ENCODE peak calls at places on chromosomes 11 and 22, in ten cellular contexts. One of them, this sample, is unnamed. For H3K4me1, the result is how much of the 10 kb centered on the place peaks cover.

GRCh38 chr11:11876458-11876857 is 34.7 kb downstream of the USP47 start:
- DNase-seq in A549: no peak
- DNase-seq in mesendoderm: peak
- DNase-seq in left ventricle myocardium inferior: no peak
- DNase-seq in GM23338: peak
- DNase-seq in K562: peak
- DNase-seq in neuronal stem cell: no peak
- DNase-seq in transverse colon: no peak
- DNase-seq in neural progenitor cell: peak
- DNase-seq in iPS DF 6.9: peak
- DNase-seq in this sample: no peak

GRCh38 chr11:120441592-120441991 is 70.0 kb upstream of the GRIK4 start:
- DNase-seq in A549: no peak
- DNase-seq in mesendoderm: no peak
- DNase-seq in left ventricle myocardium inferior: no peak
- DNase-seq in GM23338: no peak
- DNase-seq in K562: no peak
- DNase-seq in neuronal stem cell: no peak
- DNase-seq in transverse colon: no peak
- DNase-seq in neural progenitor cell: no peak
- DNase-seq in iPS DF 6.9: no peak
- DNase-seq in this sample: no peak

GRCh38 chr11:57638811-57639320 is 10.8 kb downstream of the YPEL4 start:
- DNase-seq in A549: no peak
- DNase-seq in mesendoderm: peak
- DNase-seq in left ventricle myocardium inferior: no peak
- DNase-seq in GM23338: no peak
- DNase-seq in K562: no peak
- DNase-seq in neuronal stem cell: peak
- DNase-seq in transverse colon: no peak
- DNase-seq in neural progenitor cell: peak
- DNase-seq in iPS DF 6.9: no peak
- DNase-seq in this sample: no peak

GRCh38 chr11:7506243-7506642 is 7.6 kb upstream of the PPFIBP2 start:
- DNase-seq in A549: no peak
- DNase-seq in mesendoderm: no peak
- DNase-seq in left ventricle myocardium inferior: no peak
- DNase-seq in GM23338: no peak
- DNase-seq in K562: no peak
- DNase-seq in neuronal stem cell: no peak
- DNase-seq in transverse colon: no peak
- DNase-seq in neural progenitor cell: no peak
- DNase-seq in iPS DF 6.9: no peak
- DNase-seq in this sample: no peak

GRCh38 chr11:266676-267439 is 11.3 kb upstream of the NLRP6 start:
- DNase-seq in A549: no peak
- DNase-seq in mesendoderm: peak
- DNase-seq in left ventricle myocardium inferior: no peak
- DNase-seq in GM23338: peak
- DNase-seq in K562: peak
- DNase-seq in neuronal stem cell: no peak
- DNase-seq in transverse colon: no peak
- DNase-seq in neural progenitor cell: no peak
- DNase-seq in iPS DF 6.9: no peak
- DNase-seq in this sample: no peak

GRCh38 chr22:19631899-19632670 is 82.2 kb upstream of the SEPTIN5 start:
- DNase-seq in A549: peak
- DNase-seq in mesendoderm: peak
- DNase-seq in left ventricle myocardium inferior: no peak
- DNase-seq in GM23338: peak
- DNase-seq in K562: peak
- DNase-seq in neuronal stem cell: peak
- DNase-seq in transverse colon: no peak
- DNase-seq in neural progenitor cell: peak
- DNase-seq in iPS DF 6.9: no peak
- DNase-seq in this sample: no peak

GRCh38 chr22:46593211-46593676 is 26.9 kb upstream of the GRAMD4 start:
- DNase-seq in A549: no peak
- DNase-seq in mesendoderm: no peak
- DNase-seq in left ventricle myocardium inferior: no peak
- DNase-seq in GM23338: no peak
- DNase-seq in K562: no peak
- DNase-seq in neuronal stem cell: no peak
- DNase-seq in transverse colon: peak
- DNase-seq in neural progenitor cell: peak
- DNase-seq in iPS DF 6.9: no peak
- DNase-seq in this sample: peak

GRCh38 chr11:130068546-130068985 is 1.1 kb upstream of the APLP2 start:
- DNase-seq in A549: no peak
- DNase-seq in mesendoderm: no peak
- DNase-seq in left ventricle myocardium inferior: no peak
- DNase-seq in GM23338: peak
- DNase-seq in K562: no peak
- DNase-seq in neuronal stem cell: no peak
- DNase-seq in transverse colon: no peak
- DNase-seq in neural progenitor cell: peak
- DNase-seq in iPS DF 6.9: no peak
- DNase-seq in this sample: no peak

GRCh38 chr22:29617922-29618629 is 14.6 kb downstream of the NF2 start:
- DNase-seq in A549: no peak
- DNase-seq in mesendoderm: no peak
- DNase-seq in left ventricle myocardium inferior: no peak
- DNase-seq in GM23338: no peak
- DNase-seq in K562: no peak
- DNase-seq in neuronal stem cell: no peak
- DNase-seq in transverse colon: no peak
- DNase-seq in neural progenitor cell: no peak
- DNase-seq in iPS DF 6.9: no peak
- DNase-seq in this sample: no peak

GRCh38 chr22:41656515-41656914 is 32.2 kb downstream of the SNU13 start:
- DNase-seq in A549: no peak
- DNase-seq in mesendoderm: no peak
- DNase-seq in left ventricle myocardium inferior: no peak
- DNase-seq in GM23338: no peak
- DNase-seq in K562: peak
- DNase-seq in neuronal stem cell: no peak
- DNase-seq in transverse colon: no peak
- DNase-seq in neural progenitor cell: no peak
- DNase-seq in iPS DF 6.9: no peak
- DNase-seq in this sample: no peak

GRCh38 chr22:35611891-35612576 is 5.1 kb downstream of the MB start:
- DNase-seq in A549: no peak
- DNase-seq in mesendoderm: no peak
- DNase-seq in left ventricle myocardium inferior: no peak
- DNase-seq in GM23338: no peak
- DNase-seq in K562: no peak
- DNase-seq in neuronal stem cell: no peak
- DNase-seq in transverse colon: peak
- DNase-seq in neural progenitor cell: no peak
- DNase-seq in iPS DF 6.9: no peak
- DNase-seq in this sample: no peak
- H3K4me1 ChIP-seq in A549: under half
- H3K4me1 ChIP-seq in mesendoderm: under half
- H3K4me1 ChIP-seq in left ventricle myocardium inferior: half or more
- H3K4me1 ChIP-seq in GM23338: under half
- H3K4me1 ChIP-seq in K562: under half
- H3K4me1 ChIP-seq in neuronal stem cell: under half
- H3K4me1 ChIP-seq in transverse colon: under half
- H3K4me1 ChIP-seq in neural progenitor cell: under half
- H3K4me1 ChIP-seq in iPS DF 6.9: under half
- H3K4me1 ChIP-seq in this sample: under half

DNA sequence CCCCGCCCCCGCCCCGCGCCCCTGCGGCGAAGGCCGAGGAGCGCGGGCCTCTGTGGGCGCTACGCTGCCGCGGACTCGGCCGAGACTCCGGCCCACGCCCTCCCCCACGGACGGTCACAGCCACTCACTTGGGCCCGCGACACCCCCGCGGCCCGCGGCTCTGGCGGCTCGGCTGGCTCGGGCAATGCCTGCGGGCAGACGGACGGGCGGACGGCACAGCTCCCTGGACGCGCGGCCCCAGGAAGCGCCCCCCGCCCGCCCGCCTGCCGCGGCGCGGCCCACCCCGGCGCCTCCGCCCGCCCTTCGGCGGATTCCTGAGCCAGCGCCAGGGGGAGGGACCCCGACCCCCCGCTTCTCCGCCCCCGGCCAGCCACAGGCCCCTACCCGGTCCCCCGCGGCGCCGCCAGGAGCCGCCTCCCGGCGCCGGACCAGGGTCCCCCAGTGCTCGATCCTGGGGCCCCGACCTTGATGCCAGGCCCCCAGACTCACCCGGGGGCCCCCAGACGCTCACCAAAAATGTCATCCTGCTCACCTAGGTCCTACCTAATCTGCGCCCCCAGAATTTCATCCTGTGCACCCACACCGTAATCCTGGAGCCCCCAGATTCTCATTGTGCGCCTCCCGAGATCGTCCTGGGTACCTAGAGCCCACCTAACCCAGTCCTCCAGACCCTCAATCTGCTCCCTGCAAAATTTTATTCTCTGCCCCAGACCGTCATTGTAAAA is at the start of gene EFEMP2:
- DNase-seq in A549: no peak
- DNase-seq in mesendoderm: no peak
- DNase-seq in left ventricle myocardium inferior: peak
- DNase-seq in GM23338: no peak
- DNase-seq in K562: no peak
- DNase-seq in neuronal stem cell: peak
- DNase-seq in transverse colon: no peak
- DNase-seq in neural progenitor cell: peak
- DNase-seq in iPS DF 6.9: no peak
- DNase-seq in this sample: no peak
- H3K4me1 ChIP-seq in A549: under half
- H3K4me1 ChIP-seq in mesendoderm: under half
- H3K4me1 ChIP-seq in left ventricle myocardium inferior: under half
- H3K4me1 ChIP-seq in GM23338: under half
- H3K4me1 ChIP-seq in K562: under half
- H3K4me1 ChIP-seq in neuronal stem cell: under half
- H3K4me1 ChIP-seq in transverse colon: under half
- H3K4me1 ChIP-seq in neural progenitor cell: under half
- H3K4me1 ChIP-seq in iPS DF 6.9: under half
- H3K4me1 ChIP-seq in this sample: under half

GRCh38 chr11:3833461-3833860 is 7.3 kb downstream of the RHOG start:
- DNase-seq in A549: no peak
- DNase-seq in mesendoderm: no peak
- DNase-seq in left ventricle myocardium inferior: no peak
- DNase-seq in GM23338: no peak
- DNase-seq in K562: no peak
- DNase-seq in neuronal stem cell: no peak
- DNase-seq in transverse colon: no peak
- DNase-seq in neural progenitor cell: no peak
- DNase-seq in iPS DF 6.9: no peak
- DNase-seq in this sample: no peak

GRCh38 chr11:3831378-3832239 is 9.2 kb downstream of the RHOG start:
- DNase-seq in A549: no peak
- DNase-seq in mesendoderm: no peak
- DNase-seq in left ventricle myocardium inferior: peak
- DNase-seq in GM23338: no peak
- DNase-seq in K562: peak
- DNase-seq in neuronal stem cell: no peak
- DNase-seq in transverse colon: no peak
- DNase-seq in neural progenitor cell: no peak
- DNase-seq in iPS DF 6.9: no peak
- DNase-seq in this sample: peak

GRCh38 chr11:3830741-3831140 is 10.0 kb downstream of the RHOG start:
- DNase-seq in A549: no peak
- DNase-seq in mesendoderm: no peak
- DNase-seq in left ventricle myocardium inferior: no peak
- DNase-seq in GM23338: no peak
- DNase-seq in K562: no peak
- DNase-seq in neuronal stem cell: no peak
- DNase-seq in transverse colon: no peak
- DNase-seq in neural progenitor cell: no peak
- DNase-seq in iPS DF 6.9: no peak
- DNase-seq in this sample: no peak

GRCh38 chr11:3834349-3835099 is 6.2 kb downstream of the RHOG start:
- DNase-seq in A549: no peak
- DNase-seq in mesendoderm: peak
- DNase-seq in left ventricle myocardium inferior: peak
- DNase-seq in GM23338: peak
- DNase-seq in K562: peak
- DNase-seq in neuronal stem cell: no peak
- DNase-seq in transverse colon: peak
- DNase-seq in neural progenitor cell: no peak
- DNase-seq in iPS DF 6.9: no peak
- DNase-seq in this sample: peak

DNA sequence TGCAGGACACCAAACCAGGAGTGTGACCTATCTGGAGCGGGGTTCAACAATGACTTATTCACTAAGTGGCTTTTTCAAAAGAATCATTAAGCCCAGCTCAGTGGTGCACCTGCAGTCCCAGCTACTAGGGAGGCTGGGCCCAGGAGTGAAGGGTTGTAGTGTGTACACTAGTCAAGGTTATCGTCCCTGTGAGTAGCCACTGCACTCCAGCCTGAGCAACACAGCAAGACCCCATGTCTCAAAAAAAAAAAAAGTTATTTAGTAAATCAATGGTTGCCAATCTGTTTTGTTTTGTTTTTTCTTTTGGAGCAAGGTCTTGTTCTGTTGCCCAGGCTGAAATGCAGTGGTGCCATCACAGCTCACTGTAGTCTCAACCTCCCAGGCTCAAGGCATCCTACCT is 7.9 kb downstream of the RHOG start:
- DNase-seq in A549: no peak
- DNase-seq in mesendoderm: no peak
- DNase-seq in left ventricle myocardium inferior: no peak
- DNase-seq in GM23338: no peak
- DNase-seq in K562: no peak
- DNase-seq in neuronal stem cell: no peak
- DNase-seq in transverse colon: no peak
- DNase-seq in neural progenitor cell: no peak
- DNase-seq in iPS DF 6.9: no peak
- DNase-seq in this sample: no peak
- H3K4me1 ChIP-seq in A549: under half
- H3K4me1 ChIP-seq in mesendoderm: under half
- H3K4me1 ChIP-seq in left ventricle myocardium inferior: half or more
- H3K4me1 ChIP-seq in GM23338: under half
- H3K4me1 ChIP-seq in K562: under half
- H3K4me1 ChIP-seq in neuronal stem cell: under half
- H3K4me1 ChIP-seq in transverse colon: under half
- H3K4me1 ChIP-seq in neural progenitor cell: under half
- H3K4me1 ChIP-seq in iPS DF 6.9: under half
- H3K4me1 ChIP-seq in this sample: under half

DNA sequence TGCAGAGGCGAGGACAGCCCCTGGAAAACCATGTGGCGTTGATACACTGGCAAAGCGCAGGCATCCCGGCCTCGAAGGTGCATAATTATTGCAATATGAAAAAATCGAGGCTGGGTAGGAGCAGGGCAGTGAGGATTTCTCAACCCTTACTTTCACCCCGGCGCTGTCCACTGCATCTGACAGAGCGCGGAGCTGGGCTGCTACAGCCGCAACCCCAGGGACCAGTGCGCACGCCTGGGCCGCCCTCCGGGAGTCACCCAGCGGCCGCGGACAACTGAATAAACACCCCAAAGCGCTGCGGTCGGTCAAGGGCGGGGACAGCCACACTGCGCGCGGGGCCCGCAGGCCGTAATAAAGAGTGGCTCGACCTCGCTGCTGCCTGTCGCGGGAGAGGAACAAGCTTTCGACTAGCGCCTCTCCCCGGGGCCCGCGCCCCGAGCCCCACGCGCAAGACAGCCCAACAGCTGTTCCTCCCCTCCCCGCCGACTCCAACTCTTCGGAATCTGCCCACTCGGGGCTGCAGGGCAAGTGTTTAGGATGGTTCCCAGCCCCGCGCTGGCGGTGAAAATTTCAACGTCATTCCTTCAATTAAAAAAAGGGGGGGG is 3.6 kb upstream of the WT1 start:
- DNase-seq in A549: no peak
- DNase-seq in mesendoderm: no peak
- DNase-seq in left ventricle myocardium inferior: no peak
- DNase-seq in GM23338: peak
- DNase-seq in K562: no peak
- DNase-seq in neuronal stem cell: no peak
- DNase-seq in transverse colon: no peak
- DNase-seq in neural progenitor cell: peak
- DNase-seq in iPS DF 6.9: no peak
- DNase-seq in this sample: no peak
- H3K4me1 ChIP-seq in A549: under half
- H3K4me1 ChIP-seq in mesendoderm: under half
- H3K4me1 ChIP-seq in left ventricle myocardium inferior: half or more
- H3K4me1 ChIP-seq in GM23338: half or more
- H3K4me1 ChIP-seq in K562: under half
- H3K4me1 ChIP-seq in neuronal stem cell: under half
- H3K4me1 ChIP-seq in transverse colon: under half
- H3K4me1 ChIP-seq in neural progenitor cell: under half
- H3K4me1 ChIP-seq in iPS DF 6.9: under half
- H3K4me1 ChIP-seq in this sample: under half